ENCODE peak calls at places on chromosomes 4 and X, in four cellular contexts. O, P, K and T are unnamed samples. For H3K4me1, the result is how much of the 10 kb centered on the place peaks cover.

GRCh38 chr4:114021445-114021844 is 42.0 kb upstream of the ARSJ start:
- DNase-seq in O (no peak), P (no peak), K (no peak), T (no peak)

GRCh38 chr4:73870260-73870659 is 1.1 kb downstream of the CXCL1 start:
- DNase-seq in O (no peak), P (peak), K (no peak), T (no peak)

GRCh38 chr4:140049924-140050681 is 103.9 kb downstream of the MAML3 start:
- DNase-seq in O (no peak), P (no peak), K (no peak), T (no peak)

GRCh38 chrX:50779694-50780093 is 34.3 kb downstream of the SHROOM4 start:
- DNase-seq in O (no peak), P (no peak), K (no peak), T (no peak)

GRCh38 chr4:112031712-112032328 is 113.4 kb upstream of the FAM241A start:
- DNase-seq in O (no peak), P (no peak), K (no peak), T (no peak)

GRCh38 chr4:13233755-13234154 is 250.4 kb downstream of the RAB28 start:
- DNase-seq in O (no peak), P (no peak), K (no peak), T (no peak)

GRCh38 chr4:150366487-150366999 is 215.4 kb upstream of the MAB21L2 start:
- DNase-seq in O (no peak), P (no peak), K (no peak), T (no peak)

GRCh38 chr4:5399790-5400421 is 308.5 kb downstream of the EVC2 start:
- DNase-seq in O (no peak), P (no peak), K (no peak), T (no peak)

GRCh38 chr4:15488658-15489470 is 19.2 kb downstream of the CC2D2A start:
- DNase-seq in O (no peak), P (no peak), K (no peak), T (no peak)

GRCh38 chrX:75301060-75301459 is 27.2 kb downstream of the UPRT start:
- DNase-seq in O (no peak), P (no peak), K (no peak), T (no peak)

GRCh38 chrX:149638860-149639259 is 7.3 kb upstream of the TMEM185A start:
- DNase-seq in O (no peak), P (no peak), K (no peak), T (no peak)

GRCh38 chr4:120156115-120156718 is 89.6 kb upstream of the MAD2L1 start:
- DNase-seq in O (no peak), P (no peak), K (no peak), T (no peak)

GRCh38 chrX:68433155-68433980 is at the start of gene OPHN1:
- DNase-seq in O (peak), P (peak), K (peak), T (peak)

GRCh38 chrX:118272237-118272636 is 73.7 kb upstream of the WDR44 start:
- DNase-seq in O (no peak), P (no peak), K (no peak), T (no peak)

GRCh38 chr4:8324640-8325239 is 55.2 kb downstream of the HTRA3 start:
- DNase-seq in O (peak), P (peak), K (no peak), T (peak)

GRCh38 chr4:3366893-3367775 is 74.3 kb downstream of the RGS12 start:
- DNase-seq in O (no peak), P (peak), K (no peak), T (peak)
- H3K4me1 ChIP-seq in O (under half), P (under half), K (under half), T (under half)

GRCh38 chrX:129544780-129545179 is 4.7 kb downstream of the OCRL start:
- DNase-seq in O (no peak), P (no peak), K (no peak), T (no peak)
- H3K27ac ChIP-seq in O (no peak), P (no peak), K (no peak), T (no peak)

GRCh38 chr4:148373093-148373492 is 69.1 kb downstream of the NR3C2 start:
- DNase-seq in O (no peak), P (no peak), K (no peak), T (no peak)

GRCh38 chr4:148375581-148375980 is 66.6 kb downstream of the NR3C2 start:
- DNase-seq in O (no peak), P (no peak), K (no peak), T (no peak)

GRCh38 chr4:148376151-148376550 is 66.1 kb downstream of the NR3C2 start:
- DNase-seq in O (peak), P (no peak), K (peak), T (no peak)
- H3K4me3 ChIP-seq in O (peak), P (peak), K (peak), T (no peak)

GRCh38 chr4:1233641-1234277 is 15.2 kb downstream of the CTBP1 start:
- DNase-seq in O (no peak), P (peak), K (no peak), T (peak)

GRCh38 chr4:1236103-1236641 is 12.8 kb downstream of the CTBP1 start:
- DNase-seq in O (no peak), P (peak), K (no peak), T (peak)

GRCh38 chr4:1234296-1234695 is 14.6 kb downstream of the CTBP1 start:
- DNase-seq in O (no peak), P (peak), K (no peak), T (no peak)

GRCh38 chr4:1234811-1235292 is 14.1 kb downstream of the CTBP1 start:
- DNase-seq in O (no peak), P (peak), K (no peak), T (no peak)

GRCh38 chr4:1235381-1236102 is 13.4 kb downstream of the CTBP1 start:
- DNase-seq in O (no peak), P (peak), K (no peak), T (no peak)
- H3K4me1 ChIP-seq in O (under half), P (under half), K (under half), T (under half)

GRCh38 chrX:133892337-133892736 is 93.1 kb downstream of the GPC3 start:
- DNase-seq in O (no peak), P (no peak), K (no peak), T (no peak)
- H3K27ac ChIP-seq in O (no peak), P (no peak), K (no peak), T (no peak)